ENCODE peak calls at places on chromosomes 7 and 10, in five cellular contexts. O, Z, F, Y and X are unnamed samples.

GRCh38 chr7:50868426-50869100 is 85.9 kb upstream of the GRB10 start:
- DNase-seq in O (no peak), Z (no peak), F (no peak), Y (no peak), X (no peak)

GRCh38 chr10:61744469-61744868 is 81.7 kb downstream of the CABCOCO1 start:
- DNase-seq in O (no peak), Z (no peak), F (no peak), Y (peak), X (no peak)

GRCh38 chr7:155738104-155738503 is 74.2 kb downstream of the SHH start:
- DNase-seq in O (no peak), Z (no peak), F (no peak), Y (no peak), X (no peak)

GRCh38 chr7:158302274-158303070 is 285.2 kb downstream of the PTPRN2 start:
- DNase-seq in O (no peak), Z (no peak), F (no peak), Y (no peak), X (no peak)

GRCh38 chr7:95883208-95883607 is 110.9 kb downstream of the DYNC1I1 start:
- DNase-seq in O (no peak), Z (no peak), F (no peak), Y (no peak), X (no peak)

GRCh38 chr7:55931421-55932151 is 20.1 kb upstream of the MRPS17 start:
- DNase-seq in O (no peak), Z (peak), F (no peak), Y (no peak), X (no peak)

GRCh38 chr10:77386833-77387232 is 250.8 kb downstream of the KCNMA1 start:
- DNase-seq in O (no peak), Z (no peak), F (no peak), Y (no peak), X (no peak)

GRCh38 chr10:43138757-43139241 is 554 bp downstream of the CSGALNACT2 start:
- DNase-seq in O (no peak), Z (no peak), F (no peak), Y (peak), X (no peak)

GRCh38 chr10:47458466-47459154 is 25.3 kb downstream of the ANXA8 start:
- DNase-seq in O (no peak), Z (no peak), F (no peak), Y (no peak), X (no peak)

GRCh38 chr10:131880016-131880590 is 20.7 kb upstream of the PPP2R2D start:
- DNase-seq in O (no peak), Z (no peak), F (no peak), Y (no peak), X (no peak)

GRCh38 chr10:103766751-103767509 is 88.4 kb downstream of the SH3PXD2A start:
- DNase-seq in O (no peak), Z (no peak), F (no peak), Y (no peak), X (peak)

GRCh38 chr10:73865459-73866442 is 8.6 kb downstream of the CAMK2G start:
- DNase-seq in O (no peak), Z (no peak), F (no peak), Y (no peak), X (no peak)

GRCh38 chr7:27144799-27145166 is 1.3 kb upstream of the HOXA5 start:
- DNase-seq in O (no peak), Z (no peak), F (no peak), Y (no peak), X (no peak)

GRCh38 chr10:25177754-25178135 is 2.9 kb downstream of the GPR158 start:
- DNase-seq in O (no peak), Z (no peak), F (no peak), Y (no peak), X (no peak)

GRCh38 chr7:33725111-33725510 is 180.2 kb upstream of the BMPER start:
- DNase-seq in O (no peak), Z (no peak), F (no peak), Y (no peak), X (no peak)

GRCh38 chr7:73892003-73892975 is 31.3 kb downstream of the TMEM270 start:
- DNase-seq in O (no peak), Z (no peak), F (no peak), Y (no peak), X (no peak)

GRCh38 chr7:73893342-73894101 is 32.6 kb downstream of the TMEM270 start:
- DNase-seq in O (no peak), Z (no peak), F (no peak), Y (no peak), X (no peak)

GRCh38 chr7:73896454-73896853 is 35.5 kb downstream of the TMEM270 start:
- DNase-seq in O (no peak), Z (no peak), F (no peak), Y (no peak), X (no peak)

GRCh38 chr7:73895626-73896025 is 34.7 kb downstream of the TMEM270 start:
- DNase-seq in O (no peak), Z (no peak), F (no peak), Y (no peak), X (no peak)

GRCh38 chr7:73894851-73895441 is 34.0 kb downstream of the TMEM270 start:
- DNase-seq in O (no peak), Z (no peak), F (no peak), Y (peak), X (no peak)
- TF ChIP-seq YY1 in O (no peak), Z (no peak), F (no peak), Y (no peak), X (no peak)

GRCh38 chr7:83946801-83947200 is 247.8 kb downstream of the SEMA3A start:
- DNase-seq in O (no peak), Z (no peak), F (no peak), Y (no peak), X (no peak)

GRCh38 chr7:83941300-83941699 is 253.3 kb downstream of the SEMA3A start:
- DNase-seq in O (no peak), Z (no peak), F (no peak), Y (no peak), X (no peak)

GRCh38 chr7:83947260-83947659 is 247.3 kb downstream of the SEMA3A start:
- DNase-seq in O (peak), Z (peak), F (peak), Y (peak), X (peak)
- TF ChIP-seq ZNF274 in O (no peak), Z (no peak), F (no peak), Y (no peak), X (no peak)

GRCh38 chr10:95415631-95416031 is 124.8 kb upstream of the PDLIM1 start:
- DNase-seq in O (no peak), Z (no peak), F (no peak), Y (no peak), X (no peak)
- H3K9ac ChIP-seq in O (no peak), Z (no peak), F (no peak), Y (no peak), X (no peak)

GRCh38 chr7:150897502-150898474 is 45.5 kb downstream of the AOC1 start:
- DNase-seq in O (no peak), Z (no peak), F (no peak), Y (no peak), X (no peak)
- TF ChIP-seq YY1 in O (no peak), Z (no peak), F (no peak), Y (no peak), X (no peak)

GRCh38 chr7:79434098-79434497 is 19.4 kb downstream of the MAGI2 start:
- DNase-seq in O (no peak), Z (no peak), F (no peak), Y (no peak), X (no peak)
- TF ChIP-seq ZNF274 in O (no peak), Z (no peak), F (no peak), Y (no peak), X (no peak)

DNA sequence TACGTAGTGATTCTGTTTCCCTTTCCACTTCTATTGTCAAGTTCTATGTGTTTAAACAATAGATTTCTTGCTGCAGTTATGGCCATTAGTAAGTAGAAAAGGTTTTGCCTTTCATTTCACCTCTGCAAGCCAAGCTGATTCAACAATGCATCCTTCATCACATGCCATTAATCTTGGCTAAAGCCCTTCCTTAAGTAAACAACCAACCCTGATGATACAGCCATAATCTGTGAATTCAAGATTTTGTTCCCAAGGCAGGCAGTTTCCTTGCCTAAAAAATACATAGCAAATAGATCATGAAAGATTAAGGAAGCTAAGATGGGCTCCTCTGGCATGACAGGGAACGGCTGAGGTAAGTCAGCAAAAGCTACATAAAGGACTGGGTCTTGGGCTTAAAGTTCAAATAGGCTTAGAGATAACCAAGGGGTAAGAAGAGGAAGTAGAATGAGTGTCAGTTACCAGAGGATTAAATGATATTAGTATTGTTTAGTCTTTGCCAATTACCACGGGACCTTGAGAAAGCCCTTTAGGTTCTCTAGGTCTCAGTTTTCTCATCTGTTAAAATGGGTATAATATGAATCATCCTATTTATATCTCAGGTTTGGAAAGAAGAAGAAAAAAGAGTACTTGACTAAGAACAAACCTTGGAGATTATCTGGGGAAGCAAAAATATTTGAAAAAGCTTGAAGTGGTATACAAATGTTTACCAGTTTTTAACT is 35.9 kb upstream of the ANK3 start:
- DNase-seq in O (no peak), Z (no peak), F (no peak), Y (no peak), X (no peak)
- H3K9ac ChIP-seq in O (no peak), Z (no peak), F (no peak), Y (no peak), X (no peak)